ENCODE peak calls at places on chromosomes 2 and 18, in eight cellular contexts. One of them, this sample, is unnamed.

GRCh38 chr18:55433688-55434087 is 154.3 kb downstream of the TCF4 start:
- DNase-seq in SK-N-SH: peak
- DNase-seq in GM12892: no peak
- DNase-seq in GM12891: no peak
- DNase-seq in esophagus muscularis mucosa: no peak
- DNase-seq in suprapubic skin: no peak
- DNase-seq in prostate gland: no peak
- DNase-seq in Panc1: no peak
- DNase-seq in this sample: no peak

GRCh38 chr2:181250691-181251090 is 206.5 kb upstream of the ITGA4 start:
- DNase-seq in Panc1: no peak
- DNase-seq in GM12892: no peak
- DNase-seq in prostate gland: no peak
- DNase-seq in suprapubic skin: no peak
- DNase-seq in SK-N-SH: no peak
- DNase-seq in GM12891: no peak
- DNase-seq in esophagus muscularis mucosa: no peak
- DNase-seq in this sample: no peak

GRCh38 chr2:239720411-239721365 is 304.5 kb downstream of the NDUFA10 start:
- DNase-seq in esophagus muscularis mucosa: no peak
- DNase-seq in GM12892: no peak
- DNase-seq in prostate gland: no peak
- DNase-seq in SK-N-SH: no peak
- DNase-seq in Panc1: no peak
- DNase-seq in GM12891: no peak
- DNase-seq in suprapubic skin: peak
- DNase-seq in this sample: peak

GRCh38 chr2:203122317-203122998 is 107.8 kb downstream of the NBEAL1 start:
- DNase-seq in prostate gland: no peak
- DNase-seq in esophagus muscularis mucosa: no peak
- DNase-seq in GM12892: no peak
- DNase-seq in SK-N-SH: peak
- DNase-seq in Panc1: no peak
- DNase-seq in GM12891: no peak
- DNase-seq in suprapubic skin: no peak
- DNase-seq in this sample: no peak

GRCh38 chr2:195575879-195576391 is 81.1 kb upstream of the SLC39A10 start:
- DNase-seq in esophagus muscularis mucosa: no peak
- DNase-seq in prostate gland: no peak
- DNase-seq in suprapubic skin: no peak
- DNase-seq in GM12891: no peak
- DNase-seq in Panc1: no peak
- DNase-seq in SK-N-SH: peak
- DNase-seq in GM12892: no peak
- DNase-seq in this sample: no peak

GRCh38 chr2:29247336-29247914 is 132.2 kb downstream of the CLIP4 start:
- DNase-seq in SK-N-SH: no peak
- DNase-seq in suprapubic skin: no peak
- DNase-seq in GM12892: no peak
- DNase-seq in Panc1: no peak
- DNase-seq in esophagus muscularis mucosa: no peak
- DNase-seq in prostate gland: no peak
- DNase-seq in GM12891: no peak
- DNase-seq in this sample: no peak

GRCh38 chr2:69012310-69013122 is 463 bp upstream of the ANTXR1 start:
- DNase-seq in prostate gland: peak
- DNase-seq in Panc1: no peak
- DNase-seq in esophagus muscularis mucosa: no peak
- DNase-seq in GM12891: peak
- DNase-seq in suprapubic skin: peak
- DNase-seq in SK-N-SH: peak
- DNase-seq in GM12892: peak
- DNase-seq in this sample: peak

GRCh38 chr2:639703-640102 is 37.5 kb downstream of the TMEM18 start:
- DNase-seq in GM12891: no peak
- DNase-seq in GM12892: no peak
- DNase-seq in prostate gland: no peak
- DNase-seq in esophagus muscularis mucosa: no peak
- DNase-seq in Panc1: no peak
- DNase-seq in suprapubic skin: no peak
- DNase-seq in SK-N-SH: no peak
- DNase-seq in this sample: no peak

GRCh38 chr2:225693259-225693658 is 293.7 kb downstream of the NYAP2 start:
- DNase-seq in GM12891: no peak
- DNase-seq in GM12892: no peak
- DNase-seq in SK-N-SH: no peak
- DNase-seq in suprapubic skin: no peak
- DNase-seq in prostate gland: no peak
- DNase-seq in esophagus muscularis mucosa: no peak
- DNase-seq in Panc1: no peak
- DNase-seq in this sample: no peak

GRCh38 chr2:241762321-241762932 is 14.2 kb upstream of the GAL3ST2 start:
- DNase-seq in prostate gland: peak
- DNase-seq in suprapubic skin: no peak
- DNase-seq in Panc1: no peak
- DNase-seq in esophagus muscularis mucosa: no peak
- DNase-seq in GM12892: no peak
- DNase-seq in SK-N-SH: peak
- DNase-seq in GM12891: no peak
- DNase-seq in this sample: peak

GRCh38 chr2:206693399-206694137 is 24.6 kb downstream of the DYTN start:
- DNase-seq in GM12892: no peak
- DNase-seq in esophagus muscularis mucosa: no peak
- DNase-seq in Panc1: peak
- DNase-seq in suprapubic skin: no peak
- DNase-seq in GM12891: peak
- DNase-seq in prostate gland: peak
- DNase-seq in SK-N-SH: peak
- DNase-seq in this sample: no peak

GRCh38 chr2:26169226-26169625 is 3.7 kb upstream of the GAREM2 start:
- DNase-seq in prostate gland: no peak
- DNase-seq in GM12892: no peak
- DNase-seq in GM12891: no peak
- DNase-seq in Panc1: no peak
- DNase-seq in esophagus muscularis mucosa: no peak
- DNase-seq in suprapubic skin: no peak
- DNase-seq in SK-N-SH: no peak
- DNase-seq in this sample: peak

GRCh38 chr2:96923810-96924774 is 54.2 kb upstream of the SEMA4C start:
- DNase-seq in GM12892: no peak
- DNase-seq in prostate gland: no peak
- DNase-seq in Panc1: no peak
- DNase-seq in suprapubic skin: no peak
- DNase-seq in GM12891: no peak
- DNase-seq in esophagus muscularis mucosa: no peak
- DNase-seq in SK-N-SH: no peak
- DNase-seq in this sample: no peak

GRCh38 chr2:98127229-98127989 is 40.4 kb downstream of the VWA3B start:
- DNase-seq in suprapubic skin: no peak
- DNase-seq in GM12891: no peak
- DNase-seq in esophagus muscularis mucosa: no peak
- DNase-seq in SK-N-SH: no peak
- DNase-seq in prostate gland: peak
- DNase-seq in GM12892: no peak
- DNase-seq in Panc1: no peak
- DNase-seq in this sample: no peak

GRCh38 chr2:209239585-209239938 is 184.3 kb upstream of the MAP2 start:
- DNase-seq in Panc1: no peak
- DNase-seq in SK-N-SH: no peak
- DNase-seq in GM12891: no peak
- DNase-seq in suprapubic skin: no peak
- DNase-seq in GM12892: no peak
- DNase-seq in esophagus muscularis mucosa: no peak
- DNase-seq in prostate gland: no peak
- DNase-seq in this sample: no peak

GRCh38 chr2:191878576-191879298 is 31.8 kb upstream of the CAVIN2 start:
- DNase-seq in Panc1: no peak
- DNase-seq in GM12892: no peak
- DNase-seq in GM12891: no peak
- DNase-seq in suprapubic skin: no peak
- DNase-seq in prostate gland: no peak
- DNase-seq in esophagus muscularis mucosa: no peak
- DNase-seq in SK-N-SH: no peak
- DNase-seq in this sample: no peak

GRCh38 chr18:62953663-62954062 is 238.3 kb downstream of the PHLPP1 start:
- DNase-seq in GM12891: no peak
- DNase-seq in Panc1: no peak
- DNase-seq in SK-N-SH: no peak
- DNase-seq in esophagus muscularis mucosa: no peak
- DNase-seq in GM12892: no peak
- DNase-seq in prostate gland: no peak
- DNase-seq in suprapubic skin: no peak
- DNase-seq in this sample: no peak

DNA sequence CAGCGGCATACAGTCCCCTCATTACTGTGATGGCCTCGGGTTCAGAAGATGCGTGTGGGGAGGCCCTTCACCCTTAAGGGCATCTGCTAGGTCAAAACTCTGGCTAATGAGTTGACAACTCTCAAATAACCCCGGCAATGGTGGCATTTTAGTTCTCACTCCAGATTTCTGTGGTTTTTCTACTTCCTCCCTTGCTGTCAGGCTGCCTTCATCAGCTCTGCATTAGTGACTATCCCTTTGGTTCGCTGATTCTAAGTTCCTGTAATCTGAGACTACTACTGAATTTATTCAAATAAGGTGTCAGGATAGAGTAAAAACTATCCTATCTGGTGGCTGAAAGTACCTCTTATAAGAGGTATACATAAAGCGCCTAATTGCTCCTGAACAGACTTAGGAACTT is 194.7 kb downstream of the DNER start:
- DNase-seq in suprapubic skin: no peak
- DNase-seq in Panc1: no peak
- DNase-seq in SK-N-SH: no peak
- DNase-seq in GM12892: no peak
- DNase-seq in prostate gland: no peak
- DNase-seq in esophagus muscularis mucosa: no peak
- DNase-seq in GM12891: no peak
- DNase-seq in this sample: no peak
- TF ChIP-seq POLR2AphosphoS5 in suprapubic skin: no peak
- TF ChIP-seq POLR2AphosphoS5 in Panc1: no peak
- TF ChIP-seq POLR2AphosphoS5 in SK-N-SH: no peak
- TF ChIP-seq POLR2AphosphoS5 in GM12892: no peak
- TF ChIP-seq POLR2AphosphoS5 in prostate gland: no peak
- TF ChIP-seq POLR2AphosphoS5 in esophagus muscularis mucosa: no peak
- TF ChIP-seq POLR2AphosphoS5 in GM12891: no peak
- TF ChIP-seq POLR2AphosphoS5 in this sample: no peak

GRCh38 chr2:111659361-111660281 is 224.4 kb downstream of the ANAPC1 start:
- DNase-seq in prostate gland: peak
- DNase-seq in suprapubic skin: peak
- DNase-seq in Panc1: peak
- DNase-seq in GM12892: no peak
- DNase-seq in GM12891: no peak
- DNase-seq in esophagus muscularis mucosa: peak
- DNase-seq in SK-N-SH: no peak
- DNase-seq in this sample: peak
- TF ChIP-seq POLR2AphosphoS5 in prostate gland: peak
- TF ChIP-seq POLR2AphosphoS5 in suprapubic skin: no peak
- TF ChIP-seq POLR2AphosphoS5 in Panc1: no peak
- TF ChIP-seq POLR2AphosphoS5 in GM12892: no peak
- TF ChIP-seq POLR2AphosphoS5 in GM12891: no peak
- TF ChIP-seq POLR2AphosphoS5 in esophagus muscularis mucosa: peak
- TF ChIP-seq POLR2AphosphoS5 in SK-N-SH: no peak
- TF ChIP-seq POLR2AphosphoS5 in this sample: no peak

GRCh38 chr18:23938046-23938756 is 76.4 kb upstream of the TTC39C start:
- DNase-seq in suprapubic skin: no peak
- DNase-seq in GM12891: peak
- DNase-seq in GM12892: no peak
- DNase-seq in esophagus muscularis mucosa: no peak
- DNase-seq in Panc1: no peak
- DNase-seq in prostate gland: no peak
- DNase-seq in SK-N-SH: no peak
- DNase-seq in this sample: no peak
- TF ChIP-seq POLR2AphosphoS5 in suprapubic skin: no peak
- TF ChIP-seq POLR2AphosphoS5 in GM12891: no peak
- TF ChIP-seq POLR2AphosphoS5 in GM12892: no peak
- TF ChIP-seq POLR2AphosphoS5 in esophagus muscularis mucosa: no peak
- TF ChIP-seq POLR2AphosphoS5 in Panc1: no peak
- TF ChIP-seq POLR2AphosphoS5 in prostate gland: no peak
- TF ChIP-seq POLR2AphosphoS5 in SK-N-SH: no peak
- TF ChIP-seq POLR2AphosphoS5 in this sample: no peak

GRCh38 chr2:121648206-121648605 is 1.1 kb downstream of the CLASP1 start:
- DNase-seq in SK-N-SH: no peak
- DNase-seq in esophagus muscularis mucosa: no peak
- DNase-seq in GM12892: no peak
- DNase-seq in suprapubic skin: no peak
- DNase-seq in Panc1: no peak
- DNase-seq in prostate gland: no peak
- DNase-seq in GM12891: no peak
- DNase-seq in this sample: no peak

GRCh38 chr2:121647396-121647795 is 1.9 kb downstream of the CLASP1 start:
- DNase-seq in SK-N-SH: no peak
- DNase-seq in esophagus muscularis mucosa: no peak
- DNase-seq in suprapubic skin: no peak
- DNase-seq in Panc1: no peak
- DNase-seq in GM12891: no peak
- DNase-seq in GM12892: no peak
- DNase-seq in prostate gland: no peak
- DNase-seq in this sample: no peak

GRCh38 chr2:121649402-121649651 is at the start of gene CLASP1:
- DNase-seq in suprapubic skin: peak
- DNase-seq in prostate gland: peak
- DNase-seq in GM12891: peak
- DNase-seq in SK-N-SH: peak
- DNase-seq in Panc1: no peak
- DNase-seq in esophagus muscularis mucosa: peak
- DNase-seq in GM12892: peak
- DNase-seq in this sample: peak

GRCh38 chr2:121649652-121650553 is 641 bp upstream of the CLASP1 start:
- DNase-seq in GM12891: peak
- DNase-seq in suprapubic skin: peak
- DNase-seq in Panc1: peak
- DNase-seq in SK-N-SH: peak
- DNase-seq in GM12892: peak
- DNase-seq in prostate gland: peak
- DNase-seq in esophagus muscularis mucosa: peak
- DNase-seq in this sample: peak

DNA sequence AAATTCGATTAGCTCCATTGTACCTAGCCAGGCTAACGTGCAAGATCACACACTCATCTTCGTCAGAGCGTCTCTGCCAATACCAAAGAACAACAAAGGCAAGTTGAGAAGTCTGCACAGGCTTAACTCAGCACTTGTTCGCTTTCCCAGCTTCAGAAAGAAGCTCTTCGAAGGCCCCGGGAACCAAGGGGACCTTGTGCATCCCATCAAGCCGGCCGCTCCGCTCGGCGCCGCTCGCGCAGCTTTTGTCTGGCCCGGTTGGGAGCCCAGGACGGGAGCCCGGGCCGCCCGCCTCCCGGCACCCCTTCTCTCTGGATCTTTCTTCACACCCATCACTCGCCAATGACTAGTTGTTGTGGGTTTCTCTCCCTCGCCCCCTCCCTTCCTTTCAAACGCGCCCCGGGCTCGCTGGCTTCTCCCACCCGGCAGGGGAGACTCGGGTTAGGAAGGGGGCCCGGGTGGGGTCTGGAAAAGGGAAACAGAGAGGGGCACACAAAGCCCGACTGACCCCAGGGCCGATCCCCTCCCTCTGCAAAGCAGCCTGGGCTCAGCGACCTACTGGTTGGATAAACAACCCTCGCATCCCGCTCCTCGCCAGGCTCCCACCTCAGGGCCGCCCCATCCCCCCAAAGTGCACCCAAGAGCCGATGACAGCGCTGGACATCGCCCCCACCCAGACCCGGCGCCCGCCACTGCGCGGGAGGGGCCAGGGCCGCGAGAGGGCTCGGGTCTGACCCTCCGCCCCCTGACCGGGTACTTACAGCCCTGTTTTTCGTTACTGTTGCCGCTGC is 456 bp downstream of the CLASP1 start:
- DNase-seq in esophagus muscularis mucosa: peak
- DNase-seq in suprapubic skin: peak
- DNase-seq in GM12892: peak
- DNase-seq in SK-N-SH: peak
- DNase-seq in Panc1: no peak
- DNase-seq in GM12891: no peak
- DNase-seq in prostate gland: peak
- DNase-seq in this sample: peak
- TF ChIP-seq POLR2AphosphoS5 in esophagus muscularis mucosa: no peak
- TF ChIP-seq POLR2AphosphoS5 in suprapubic skin: no peak
- TF ChIP-seq POLR2AphosphoS5 in GM12892: peak
- TF ChIP-seq POLR2AphosphoS5 in SK-N-SH: no peak
- TF ChIP-seq POLR2AphosphoS5 in Panc1: no peak
- TF ChIP-seq POLR2AphosphoS5 in GM12891: no peak
- TF ChIP-seq POLR2AphosphoS5 in prostate gland: no peak
- TF ChIP-seq POLR2AphosphoS5 in this sample: peak

This sample was measured in sigmoid colon.